ENCODE peak calls at places on chromosomes 5 and 9, in six cellular contexts. S is effector memory CD8-positive, alpha-beta T cell; Z is amygdala; F is amniotic stem cell; Y is neural progenitor cell; P is foreskin melanocyte. U is an unnamed sample.

GRCh38 chr5:149887622-149888183 is 56.9 kb downstream of the PDE6A start:
- DNase-seq in S (no peak), Y (no peak), F (no peak), P (peak; percentile 50), Z (no peak), U (no peak)

GRCh38 chr9:133619791-133620190 is 10.6 kb upstream of the FAM163B start:
- DNase-seq in Y (no peak), S (peak; percentile 27), P (no peak), Z (no peak), F (no peak), U (peak; percentile 8)

GRCh38 chr9:129011761-129012281 is 16.3 kb downstream of the SH3GLB2 start:
- DNase-seq in P (no peak), Z (no peak), S (no peak), F (no peak), Y (no peak), U (no peak)

GRCh38 chr5:154320690-154321089 is 125.1 kb upstream of the SAP30L start:
- DNase-seq in S (no peak), F (no peak), Y (no peak), Z (no peak), P (no peak), U (no peak)

GRCh38 chr5:120155873-120156272 is 308.2 kb upstream of the PRR16 start:
- DNase-seq in P (no peak), F (no peak), Z (no peak), S (no peak), Y (no peak), U (no peak)

GRCh38 chr5:137778772-137779564 is 24.8 kb upstream of the HNRNPA0 start:
- DNase-seq in F (peak; percentile 2), P (peak; percentile 18), S (no peak), Y (peak; percentile 62), Z (no peak), U (no peak)

GRCh38 chr5:109412981-109413402 is 3.2 kb upstream of the PJA2 start:
- DNase-seq in P (peak; percentile 69), F (no peak), Y (peak; percentile 47), S (no peak), Z (no peak), U (no peak)

GRCh38 chr5:172224996-172225395 is 31.0 kb downstream of the EFCAB9 start:
- DNase-seq in S (no peak), P (no peak), Y (peak; percentile 17), F (no peak), Z (no peak), U (no peak)

GRCh38 chr9:28136113-28136512 is 562.8 kb upstream of the C9orf72 start:
- DNase-seq in Z (no peak), P (no peak), F (no peak), S (no peak), Y (no peak), U (no peak)

GRCh38 chr9:95116002-95116819 is 201.3 kb downstream of the FANCC start:
- DNase-seq in F (no peak), Z (no peak), S (no peak), P (no peak), Y (peak; percentile 65), U (no peak)

GRCh38 chr5:150142800-150143724 is 12.6 kb downstream of the PDGFRB start:
- DNase-seq in Y (no peak), P (no peak), Z (no peak), S (no peak), F (peak; percentile 87), U (no peak)

GRCh38 chr9:70805953-70806352 is 315.5 kb downstream of the TRPM3 start:
- DNase-seq in Z (peak; percentile 17), Y (peak; percentile 30), P (peak; percentile 60), S (no peak), F (no peak), U (no peak)

GRCh38 chr9:137694962-137695875 is 76.4 kb downstream of the EHMT1 start:
- DNase-seq in P (no peak), F (no peak), Z (peak; percentile 65), S (no peak), Y (peak; percentile 83), U (no peak)

GRCh38 chr9:81083821-81084512 is 605.4 kb downstream of the TLE1 start:
- DNase-seq in Z (no peak), Y (no peak), P (no peak), F (peak; percentile 35), S (no peak), U (no peak)

GRCh38 chr9:137494104-137494544 is 35.0 kb upstream of the NSMF start:
- DNase-seq in Z (no peak), P (no peak), Y (no peak), F (no peak), S (no peak), U (no peak)

GRCh38 chr5:116566251-116566650 is 8.4 kb downstream of the SEMA6A start:
- DNase-seq in Y (no peak), S (no peak), P (no peak), Z (no peak), F (no peak), U (no peak)

GRCh38 chr5:52673495-52673894 is 114.2 kb upstream of the ITGA1 start:
- DNase-seq in Y (no peak), P (no peak), S (no peak), F (no peak), Z (no peak), U (no peak)